ENCODE peak calls at places on chromosome 15, in five cellular contexts. One of them, this sample, is unnamed.

GRCh38 chr15:68518046-68518445 is 60.7 kb upstream of the CORO2B start:
- DNase-seq in transverse colon: no peak
- DNase-seq in progenitor cell of endocrine pancreas: no peak
- DNase-seq in kidney: no peak
- DNase-seq in mesothelial cell of epicardium: no peak
- DNase-seq in this sample: no peak

GRCh38 chr15:79028411-79028964 is 62.1 kb downstream of the RASGRF1 start:
- DNase-seq in transverse colon: peak
- DNase-seq in progenitor cell of endocrine pancreas: peak
- DNase-seq in kidney: peak
- DNase-seq in mesothelial cell of epicardium: no peak
- DNase-seq in this sample: peak

GRCh38 chr15:68629519-68630204 is 50.9 kb downstream of the CORO2B start:
- DNase-seq in transverse colon: no peak
- DNase-seq in progenitor cell of endocrine pancreas: no peak
- DNase-seq in kidney: no peak
- DNase-seq in mesothelial cell of epicardium: no peak
- DNase-seq in this sample: no peak

GRCh38 chr15:33778911-33779310 is 189.4 kb upstream of the CHRM5 start:
- DNase-seq in transverse colon: no peak
- DNase-seq in progenitor cell of endocrine pancreas: no peak
- DNase-seq in kidney: no peak
- DNase-seq in mesothelial cell of epicardium: no peak
- DNase-seq in this sample: no peak

GRCh38 chr15:93617443-93617842 is 528.4 kb upstream of the RGMA start:
- DNase-seq in transverse colon: no peak
- DNase-seq in progenitor cell of endocrine pancreas: no peak
- DNase-seq in kidney: no peak
- DNase-seq in mesothelial cell of epicardium: no peak
- DNase-seq in this sample: no peak

GRCh38 chr15:48748535-48748934 is 62.3 kb downstream of the CEP152 start:
- DNase-seq in transverse colon: no peak
- DNase-seq in progenitor cell of endocrine pancreas: no peak
- DNase-seq in kidney: no peak
- DNase-seq in mesothelial cell of epicardium: no peak
- DNase-seq in this sample: no peak

GRCh38 chr15:84681822-84682221 is 23.8 kb upstream of the NMB start:
- DNase-seq in transverse colon: no peak
- DNase-seq in progenitor cell of endocrine pancreas: no peak
- DNase-seq in kidney: no peak
- DNase-seq in mesothelial cell of epicardium: no peak
- DNase-seq in this sample: no peak

GRCh38 chr15:65249641-65250040 is 37.0 kb downstream of the PARP16 start:
- DNase-seq in transverse colon: no peak
- DNase-seq in progenitor cell of endocrine pancreas: no peak
- DNase-seq in kidney: no peak
- DNase-seq in mesothelial cell of epicardium: no peak
- DNase-seq in this sample: peak

GRCh38 chr15:76169013-76169412 is 109.2 kb downstream of the TMEM266 start:
- DNase-seq in transverse colon: no peak
- DNase-seq in progenitor cell of endocrine pancreas: no peak
- DNase-seq in kidney: no peak
- DNase-seq in mesothelial cell of epicardium: no peak
- DNase-seq in this sample: peak

GRCh38 chr15:96487245-96487644 is 156.7 kb downstream of the NR2F2 start:
- DNase-seq in transverse colon: no peak
- DNase-seq in progenitor cell of endocrine pancreas: no peak
- DNase-seq in kidney: no peak
- DNase-seq in mesothelial cell of epicardium: no peak
- DNase-seq in this sample: no peak

GRCh38 chr15:44718927-44719292 is 7.6 kb downstream of the B2M start:
- DNase-seq in transverse colon: no peak
- DNase-seq in progenitor cell of endocrine pancreas: no peak
- DNase-seq in kidney: no peak
- DNase-seq in mesothelial cell of epicardium: no peak
- DNase-seq in this sample: no peak

GRCh38 chr15:76155742-76156141 is 96.0 kb downstream of the TMEM266 start:
- DNase-seq in transverse colon: no peak
- DNase-seq in progenitor cell of endocrine pancreas: no peak
- DNase-seq in kidney: no peak
- DNase-seq in mesothelial cell of epicardium: no peak
- DNase-seq in this sample: no peak

GRCh38 chr15:91555307-91555706 is 298.2 kb upstream of the SLCO3A1 start:
- DNase-seq in transverse colon: no peak
- DNase-seq in progenitor cell of endocrine pancreas: no peak
- DNase-seq in kidney: no peak
- DNase-seq in mesothelial cell of epicardium: no peak
- DNase-seq in this sample: no peak

GRCh38 chr15:33360876-33361275 is 50.1 kb downstream of the RYR3 start:
- DNase-seq in transverse colon: no peak
- DNase-seq in progenitor cell of endocrine pancreas: no peak
- DNase-seq in kidney: no peak
- DNase-seq in mesothelial cell of epicardium: no peak
- DNase-seq in this sample: no peak

GRCh38 chr15:76209523-76209922 is 101.7 kb downstream of the ETFA start:
- DNase-seq in transverse colon: no peak
- DNase-seq in progenitor cell of endocrine pancreas: no peak
- DNase-seq in kidney: no peak
- DNase-seq in mesothelial cell of epicardium: no peak
- DNase-seq in this sample: no peak

GRCh38 chr15:77029166-77030041 is 34.5 kb downstream of the PSTPIP1 start:
- DNase-seq in transverse colon: peak
- DNase-seq in progenitor cell of endocrine pancreas: peak
- DNase-seq in kidney: peak
- DNase-seq in mesothelial cell of epicardium: peak
- DNase-seq in this sample: no peak

GRCh38 chr15:33026614-33027013 is 167.9 kb downstream of the FMN1 start:
- DNase-seq in transverse colon: no peak
- DNase-seq in progenitor cell of endocrine pancreas: no peak
- DNase-seq in kidney: no peak
- DNase-seq in mesothelial cell of epicardium: no peak
- DNase-seq in this sample: no peak

GRCh38 chr15:31802761-31803160 is 227.6 kb upstream of the CHRNA7 start:
- DNase-seq in transverse colon: no peak
- DNase-seq in progenitor cell of endocrine pancreas: no peak
- DNase-seq in kidney: no peak
- DNase-seq in mesothelial cell of epicardium: no peak
- DNase-seq in this sample: no peak

GRCh38 chr15:46014532-46014931 is 379.7 kb downstream of the SQOR start:
- DNase-seq in transverse colon: no peak
- DNase-seq in progenitor cell of endocrine pancreas: no peak
- DNase-seq in kidney: peak
- DNase-seq in mesothelial cell of epicardium: no peak
- DNase-seq in this sample: no peak

GRCh38 chr15:33278816-33279612 is 31.8 kb upstream of the RYR3 start:
- DNase-seq in transverse colon: no peak
- DNase-seq in progenitor cell of endocrine pancreas: no peak
- DNase-seq in kidney: peak
- DNase-seq in mesothelial cell of epicardium: no peak
- DNase-seq in this sample: no peak

GRCh38 chr15:34275154-34275553 is 50.3 kb downstream of the EMC4 start:
- DNase-seq in transverse colon: no peak
- DNase-seq in progenitor cell of endocrine pancreas: no peak
- DNase-seq in kidney: no peak
- DNase-seq in mesothelial cell of epicardium: no peak
- DNase-seq in this sample: no peak

GRCh38 chr15:55282284-55282833 is 7.3 kb downstream of the RAB27A start:
- DNase-seq in transverse colon: no peak
- DNase-seq in progenitor cell of endocrine pancreas: no peak
- DNase-seq in kidney: no peak
- DNase-seq in mesothelial cell of epicardium: no peak
- DNase-seq in this sample: no peak

GRCh38 chr15:76451540-76451939 is 115.0 kb downstream of the ISL2 start:
- DNase-seq in transverse colon: no peak
- DNase-seq in progenitor cell of endocrine pancreas: no peak
- DNase-seq in kidney: no peak
- DNase-seq in mesothelial cell of epicardium: no peak
- DNase-seq in this sample: no peak

GRCh38 chr15:48059786-48060185 is 61.0 kb upstream of the SLC24A5 start:
- DNase-seq in transverse colon: no peak
- DNase-seq in progenitor cell of endocrine pancreas: no peak
- DNase-seq in kidney: peak
- DNase-seq in mesothelial cell of epicardium: no peak
- DNase-seq in this sample: no peak

GRCh38 chr15:74489518-74490338 is 28.8 kb upstream of the UBL7 start:
- DNase-seq in transverse colon: peak
- DNase-seq in progenitor cell of endocrine pancreas: peak
- DNase-seq in kidney: no peak
- DNase-seq in mesothelial cell of epicardium: peak
- DNase-seq in this sample: peak

GRCh38 chr15:59657635-59658125 is 365 bp upstream of the GTF2A2 start:
- DNase-seq in transverse colon: peak
- DNase-seq in progenitor cell of endocrine pancreas: no peak
- DNase-seq in kidney: peak
- DNase-seq in mesothelial cell of epicardium: no peak
- DNase-seq in this sample: no peak

GRCh38 chr15:40029979-40030893 is 8.7 kb downstream of the SRP14 start:
- DNase-seq in transverse colon: peak
- DNase-seq in progenitor cell of endocrine pancreas: no peak
- DNase-seq in kidney: no peak
- DNase-seq in mesothelial cell of epicardium: no peak
- DNase-seq in this sample: no peak

GRCh38 chr15:40031300-40031699 is 7.7 kb downstream of the SRP14 start:
- DNase-seq in transverse colon: no peak
- DNase-seq in progenitor cell of endocrine pancreas: no peak
- DNase-seq in kidney: no peak
- DNase-seq in mesothelial cell of epicardium: no peak
- DNase-seq in this sample: no peak

GRCh38 chr15:40038267-40038653 is 721 bp downstream of the SRP14 start:
- DNase-seq in transverse colon: no peak
- DNase-seq in progenitor cell of endocrine pancreas: no peak
- DNase-seq in kidney: no peak
- DNase-seq in mesothelial cell of epicardium: no peak
- DNase-seq in this sample: no peak

GRCh38 chr15:40032125-40032839 is 6.7 kb downstream of the SRP14 start:
- DNase-seq in transverse colon: no peak
- DNase-seq in progenitor cell of endocrine pancreas: no peak
- DNase-seq in kidney: no peak
- DNase-seq in mesothelial cell of epicardium: no peak
- DNase-seq in this sample: no peak

GRCh38 chr15:40034186-40034946 is 4.6 kb downstream of the SRP14 start:
- DNase-seq in transverse colon: no peak
- DNase-seq in progenitor cell of endocrine pancreas: no peak
- DNase-seq in kidney: no peak
- DNase-seq in mesothelial cell of epicardium: no peak
- DNase-seq in this sample: no peak
- TF ChIP-seq CTCF in transverse colon: no peak
- TF ChIP-seq CTCF in progenitor cell of endocrine pancreas: no peak
- TF ChIP-seq CTCF in kidney: no peak
- TF ChIP-seq CTCF in mesothelial cell of epicardium: no peak
- TF ChIP-seq CTCF in this sample: no peak

DNA sequence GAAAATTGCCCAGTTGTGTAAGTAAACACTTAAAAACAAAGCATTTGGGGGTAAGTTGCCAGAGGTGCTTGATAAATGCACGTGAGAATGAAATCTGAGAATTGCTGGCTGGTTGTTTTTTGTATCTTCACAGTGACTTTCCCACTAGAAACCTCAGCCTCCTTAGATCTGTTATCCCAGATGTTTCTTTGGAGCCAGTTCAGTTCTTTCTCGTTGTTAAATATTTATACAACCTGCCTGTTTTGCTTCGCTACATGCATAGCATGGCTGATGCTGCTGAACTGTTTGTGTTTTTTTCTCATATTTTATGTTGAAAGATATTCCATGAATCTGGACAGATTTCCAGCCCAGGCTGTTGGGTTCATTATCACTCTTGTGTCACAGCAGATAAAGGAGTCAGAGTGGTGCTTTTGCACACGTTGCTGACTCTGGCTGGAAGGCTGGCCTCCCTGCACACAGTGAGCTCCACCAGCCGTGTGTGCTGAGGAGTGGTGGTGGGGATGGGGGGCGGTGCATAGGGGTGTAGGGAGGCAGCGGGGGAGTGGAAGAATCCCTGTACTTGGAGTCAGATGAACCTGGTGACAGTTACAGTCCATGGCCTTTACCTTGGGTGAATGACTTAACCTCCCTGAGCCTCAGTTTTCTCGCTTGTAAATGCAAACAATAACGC is 80.3 kb downstream of the ARNT2 start:
- DNase-seq in transverse colon: no peak
- DNase-seq in progenitor cell of endocrine pancreas: no peak
- DNase-seq in kidney: no peak
- DNase-seq in mesothelial cell of epicardium: no peak
- DNase-seq in this sample: no peak
- TF ChIP-seq CTCF in transverse colon: no peak
- TF ChIP-seq CTCF in progenitor cell of endocrine pancreas: no peak
- TF ChIP-seq CTCF in kidney: no peak
- TF ChIP-seq CTCF in mesothelial cell of epicardium: no peak
- TF ChIP-seq CTCF in this sample: no peak

GRCh38 chr15:89444241-89444797 is 52.1 kb downstream of the RHCG start:
- DNase-seq in transverse colon: no peak
- DNase-seq in progenitor cell of endocrine pancreas: no peak
- DNase-seq in kidney: no peak
- DNase-seq in mesothelial cell of epicardium: no peak
- DNase-seq in this sample: no peak

GRCh38 chr15:89441295-89441762 is 55.1 kb downstream of the RHCG start:
- DNase-seq in transverse colon: peak
- DNase-seq in progenitor cell of endocrine pancreas: no peak
- DNase-seq in kidney: no peak
- DNase-seq in mesothelial cell of epicardium: no peak
- DNase-seq in this sample: peak

GRCh38 chr15:89444855-89445254 is 51.5 kb downstream of the RHCG start:
- DNase-seq in transverse colon: no peak
- DNase-seq in progenitor cell of endocrine pancreas: no peak
- DNase-seq in kidney: no peak
- DNase-seq in mesothelial cell of epicardium: no peak
- DNase-seq in this sample: no peak

GRCh38 chr15:89442155-89442554 is 54.2 kb downstream of the RHCG start:
- DNase-seq in transverse colon: no peak
- DNase-seq in progenitor cell of endocrine pancreas: no peak
- DNase-seq in kidney: no peak
- DNase-seq in mesothelial cell of epicardium: no peak
- DNase-seq in this sample: no peak

GRCh38 chr15:89442671-89443307 is 53.6 kb downstream of the RHCG start:
- DNase-seq in transverse colon: peak
- DNase-seq in progenitor cell of endocrine pancreas: peak
- DNase-seq in kidney: no peak
- DNase-seq in mesothelial cell of epicardium: no peak
- DNase-seq in this sample: peak
- TF ChIP-seq CTCF in transverse colon: peak
- TF ChIP-seq CTCF in progenitor cell of endocrine pancreas: peak
- TF ChIP-seq CTCF in kidney: peak
- TF ChIP-seq CTCF in mesothelial cell of epicardium: peak
- TF ChIP-seq CTCF in this sample: peak

DNA sequence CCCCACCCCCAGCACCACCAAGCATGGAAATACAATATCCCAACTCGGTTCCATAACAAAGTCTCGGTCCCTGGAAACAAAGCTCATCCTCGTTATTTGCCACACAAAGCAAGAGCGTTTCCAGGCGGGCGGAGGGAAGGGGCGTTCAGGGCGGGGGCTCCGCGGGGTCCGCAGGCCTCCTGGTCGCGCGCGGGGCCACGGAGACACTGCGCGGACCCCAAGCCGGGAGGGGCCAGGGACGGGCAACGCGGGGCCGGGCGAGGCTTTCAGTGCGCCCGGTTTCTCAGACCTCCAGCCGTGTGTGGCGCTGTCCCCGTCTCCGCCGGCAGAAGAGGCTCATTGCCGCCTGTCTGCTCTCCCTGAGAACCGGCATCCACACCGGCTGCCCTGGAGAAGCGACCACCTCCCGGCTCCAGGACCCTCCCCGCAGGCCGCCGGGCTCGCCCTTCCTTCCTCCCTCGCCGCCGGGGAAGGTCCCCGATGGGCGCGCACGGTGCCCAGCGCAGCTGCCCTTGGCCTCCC is 329.0 kb downstream of the OCA2 start:
- DNase-seq in transverse colon: no peak
- DNase-seq in progenitor cell of endocrine pancreas: no peak
- DNase-seq in kidney: no peak
- DNase-seq in mesothelial cell of epicardium: no peak
- DNase-seq in this sample: no peak
- TF ChIP-seq CTCF in transverse colon: no peak
- TF ChIP-seq CTCF in progenitor cell of endocrine pancreas: no peak
- TF ChIP-seq CTCF in kidney: no peak
- TF ChIP-seq CTCF in mesothelial cell of epicardium: no peak
- TF ChIP-seq CTCF in this sample: no peak

This sample was measured in GM13977.